ENCODE peak calls at places on chromosome 22, in four cellular contexts. L is IMR-90, V is Peyer's patch, N is tibial nerve. K is an unnamed sample.

GRCh38 chr22:22700631-22701030 is 56.2 kb downstream of the GGTLC2 start:
- DNase-seq in V (peak), N (no peak), L (no peak), K (no peak)

GRCh38 chr22:28955817-28956216 is 72.4 kb downstream of the ZNRF3 start:
- DNase-seq in N (no peak), L (no peak), V (peak), K (no peak)

GRCh38 chr22:35726933-35727332 is 9.3 kb downstream of the APOL5 start:
- DNase-seq in V (no peak), L (no peak), N (no peak), K (no peak)

GRCh38 chr22:25027959-25028840 is 75.7 kb downstream of the KIAA1671 start:
- DNase-seq in L (no peak), V (peak), N (peak), K (no peak)

GRCh38 chr22:24423519-24424000 is 3.8 kb upstream of the ADORA2A start:
- DNase-seq in N (no peak), V (peak), L (no peak), K (peak)

GRCh38 chr22:24952837-24953293 is 349 bp downstream of the KIAA1671 start:
- DNase-seq in L (peak), N (peak), V (peak), K (peak)

GRCh38 chr22:40436460-40437431 is 66.4 kb downstream of the SGSM3 start:
- DNase-seq in N (peak), L (peak), V (peak), K (peak)

GRCh38 chr22:23282089-23282501 is 101.8 kb downstream of the BCR start:
- DNase-seq in L (peak), N (peak), V (peak), K (peak)

GRCh38 chr22:40209945-40210485 is 32.3 kb downstream of the TNRC6B start:
- DNase-seq in N (no peak), L (no peak), V (no peak), K (no peak)

GRCh38 chr22:33666249-33666648 is 254.0 kb downstream of the LARGE1 start:
- DNase-seq in L (no peak), V (no peak), N (no peak), K (no peak)

GRCh38 chr22:23401111-23401909 is 178.8 kb downstream of the IGLL1 start:
- DNase-seq in V (peak), L (peak), N (no peak), K (no peak)

GRCh38 chr22:39469326-39469680 is 12.5 kb downstream of the MGAT3 start:
- DNase-seq in N (no peak), V (no peak), L (no peak), K (no peak)

GRCh38 chr22:48453751-48454485 is 1373.8 kb downstream of the BRD1 start:
- DNase-seq in L (no peak), V (peak), N (no peak), K (no peak)

GRCh38 chr22:40325315-40325714 is 21.0 kb upstream of the ADSL start:
- DNase-seq in N (no peak), V (no peak), L (no peak), K (no peak)

GRCh38 chr22:29702931-29703594 is 16.7 kb upstream of the CABP7 start:
- DNase-seq in N (no peak), L (no peak), V (no peak), K (peak)

GRCh38 chr22:32649515-32650200 is 151.8 kb upstream of the TIMP3 start:
- DNase-seq in N (no peak), V (peak), L (peak), K (no peak)

GRCh38 chr22:32058656-32059280 is 15.7 kb downstream of the SLC5A1 start:
- DNase-seq in N (no peak), L (no peak), V (no peak), K (peak)

GRCh38 chr22:20783844-20784723 is 10.2 kb downstream of the SERPIND1 start:
- DNase-seq in V (peak), N (peak), L (peak), K (peak)

GRCh38 chr22:20937031-20937793 is 20.0 kb downstream of the CRKL start:
- DNase-seq in N (no peak), V (no peak), L (no peak), K (peak)

GRCh38 chr22:23527971-23528740 is 51.9 kb downstream of the IGLL1 start:
- DNase-seq in L (no peak), V (no peak), N (no peak), K (peak)

GRCh38 chr22:30356392-30357230 is at the start of the genes CCDC157 and SF3A1:
- DNase-seq in V (peak), L (peak), N (peak), K (peak)

GRCh38 chr22:31161386-31161785 is 1.4 kb downstream of the RNF185 start:
- DNase-seq in V (no peak), L (no peak), N (no peak), K (no peak)

GRCh38 chr22:23218867-23219251 is 38.5 kb downstream of the BCR start:
- DNase-seq in V (peak), N (no peak), L (peak), K (peak)

GRCh38 chr22:41557401-41558240 is 3.2 kb upstream of the CSDC2 start:
- DNase-seq in L (peak), V (peak), N (peak), K (peak)

GRCh38 chr22:30298005-30298701 is 8.8 kb upstream of the CASTOR1 start:
- DNase-seq in V (no peak), L (no peak), N (no peak), K (peak)

GRCh38 chr22:22380098-22381030 is 128.2 kb downstream of the ZNF280B start:
- DNase-seq in N (no peak), L (no peak), V (peak), K (no peak)

DNA sequence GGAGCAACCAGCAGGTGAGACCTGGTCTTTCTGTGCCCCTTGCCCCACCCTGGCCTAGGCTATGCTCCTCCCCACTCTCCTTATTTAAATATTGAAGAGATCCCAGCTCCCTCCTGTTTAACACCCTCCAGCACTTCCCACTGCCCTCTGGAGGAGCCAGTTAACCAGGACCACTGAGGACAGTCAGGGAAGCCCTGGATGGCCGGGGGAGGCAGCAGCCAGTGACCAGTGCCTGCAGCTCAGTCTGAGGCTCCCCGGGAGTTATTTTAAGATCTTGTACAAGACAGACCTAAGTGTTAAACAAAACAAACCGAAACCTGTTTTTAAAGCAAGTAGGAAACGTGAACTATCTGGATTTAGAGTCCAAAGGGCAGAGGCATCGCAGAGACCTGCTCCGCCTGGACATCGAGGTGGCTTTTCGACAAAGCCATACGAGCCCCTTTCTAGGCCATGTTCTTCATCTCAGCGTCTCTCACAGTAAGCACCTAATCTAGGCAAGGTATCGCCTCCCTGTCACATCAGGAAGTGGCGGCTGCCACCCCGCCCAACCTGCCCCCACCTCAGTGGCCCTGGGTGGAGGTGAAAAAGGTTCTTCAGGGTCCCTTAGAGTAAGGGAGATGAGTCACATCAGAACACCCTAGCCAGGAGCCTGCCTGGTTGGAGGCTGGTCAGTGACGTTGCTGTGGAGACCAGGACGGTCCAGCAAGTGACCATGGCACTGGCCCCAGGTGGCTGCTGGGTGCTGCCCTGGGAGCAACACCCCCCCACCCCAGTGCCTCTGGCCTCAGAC is 35.3 kb downstream of the TRMU start:
- DNase-seq in N (no peak), V (no peak), L (no peak), K (peak)
- H3K27ac ChIP-seq in N (no peak), V (no peak), L (no peak), K (peak)

DNA sequence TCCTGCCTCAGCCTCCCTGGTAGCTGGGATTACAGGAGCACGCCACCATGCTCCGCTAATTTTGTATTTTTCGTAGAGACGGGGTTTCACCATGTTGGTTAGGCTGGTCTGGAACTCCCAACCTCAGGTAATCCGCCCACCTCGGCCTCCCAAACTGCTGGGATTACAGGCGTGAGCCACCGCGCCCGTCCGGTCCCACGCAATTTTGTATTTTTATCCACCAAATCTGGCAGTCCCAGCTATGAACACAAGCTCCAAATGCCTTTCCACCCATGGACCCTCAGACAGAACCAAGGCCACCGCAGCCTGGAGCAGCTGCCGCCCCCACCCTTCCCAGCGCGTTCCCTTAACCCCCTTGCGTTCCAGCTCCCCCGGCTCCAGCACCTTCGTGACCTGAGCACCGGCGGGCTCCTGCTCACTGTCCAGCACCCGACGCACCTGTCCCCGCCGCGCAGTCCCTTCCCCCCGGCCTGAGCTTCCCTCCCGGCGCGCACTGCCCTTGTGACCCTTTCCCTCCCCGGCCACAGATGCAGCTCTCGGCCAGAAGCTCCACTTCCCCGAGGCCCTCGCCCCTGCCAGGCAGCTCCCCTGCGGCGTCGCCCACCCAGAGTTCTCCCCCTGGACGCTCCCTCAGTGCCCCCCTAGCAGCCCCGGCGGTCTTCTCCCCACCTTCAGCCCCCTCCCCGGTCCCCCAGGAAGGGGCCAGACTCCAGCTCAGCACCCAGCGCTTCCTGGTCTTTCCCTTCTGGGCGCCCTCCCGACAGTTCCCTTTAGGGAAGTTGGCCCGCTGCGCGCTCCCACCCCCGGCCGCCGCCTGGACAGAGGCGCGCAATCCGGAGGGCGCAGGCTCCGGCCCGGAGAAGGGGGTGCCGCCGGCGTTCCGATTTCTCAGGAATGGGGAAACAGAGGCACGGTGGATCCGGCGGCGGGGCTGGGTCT is 5.6 kb upstream of the ZBED4 start:
- DNase-seq in L (no peak), V (no peak), N (no peak), K (no peak)
- TF ChIP-seq POLR2A in L (no peak), V (no peak), N (no peak), K (no peak)

DNA sequence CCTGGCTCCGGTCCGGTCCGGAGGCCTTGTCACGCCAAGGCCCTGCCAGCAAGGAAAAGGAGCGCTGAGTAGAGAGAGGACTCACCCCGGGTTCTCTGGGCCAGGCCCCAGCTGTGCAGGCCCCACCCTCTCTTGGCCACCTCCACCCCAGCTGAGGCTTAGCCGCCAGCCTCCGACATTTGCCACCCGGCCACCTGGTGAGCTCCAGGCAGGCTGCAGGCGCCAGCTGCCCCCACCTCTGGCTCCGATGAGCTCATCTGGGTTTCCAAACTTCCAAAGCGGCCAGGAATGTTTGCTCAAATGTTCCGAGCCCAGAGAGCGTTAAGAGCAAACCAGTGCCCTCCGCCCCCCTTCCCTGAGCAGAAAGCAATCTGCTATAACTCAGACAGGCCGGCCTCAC is 9.0 kb upstream of the MN1 start:
- DNase-seq in V (peak), N (peak), L (peak), K (peak)
- H3K27ac ChIP-seq in V (peak), N (no peak), L (peak), K (peak)

GRCh38 chr22:43014062-43014875 is 680 bp downstream of the PACSIN2 start:
- DNase-seq in N (no peak), L (no peak), V (peak), K (peak)
- TF ChIP-seq POLR2A in N (no peak), L (no peak), V (no peak), K (no peak)

DNA sequence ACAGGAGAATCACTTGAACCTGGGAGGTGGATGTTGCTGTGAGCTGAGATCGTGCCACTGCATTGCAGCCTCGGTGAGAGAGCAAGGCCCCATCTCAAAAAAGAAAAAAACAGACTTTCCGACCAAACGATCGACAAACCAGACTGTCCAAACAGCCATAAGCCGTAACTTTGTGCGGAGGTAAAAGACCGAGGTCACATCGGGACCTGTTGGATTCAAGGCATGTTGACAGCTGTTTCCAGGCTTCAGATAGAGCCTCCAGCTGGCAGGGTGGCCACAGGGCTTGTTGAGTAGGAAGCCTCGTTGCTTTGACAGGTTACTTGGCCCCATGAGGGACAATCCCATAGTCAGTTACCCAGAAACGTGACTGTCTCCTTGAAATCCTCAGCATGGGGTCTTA is 22.2 kb downstream of the PPARA start:
- DNase-seq in N (no peak), V (no peak), L (no peak), K (no peak)
- H3K27ac ChIP-seq in N (no peak), V (peak), L (no peak), K (no peak)

DNA sequence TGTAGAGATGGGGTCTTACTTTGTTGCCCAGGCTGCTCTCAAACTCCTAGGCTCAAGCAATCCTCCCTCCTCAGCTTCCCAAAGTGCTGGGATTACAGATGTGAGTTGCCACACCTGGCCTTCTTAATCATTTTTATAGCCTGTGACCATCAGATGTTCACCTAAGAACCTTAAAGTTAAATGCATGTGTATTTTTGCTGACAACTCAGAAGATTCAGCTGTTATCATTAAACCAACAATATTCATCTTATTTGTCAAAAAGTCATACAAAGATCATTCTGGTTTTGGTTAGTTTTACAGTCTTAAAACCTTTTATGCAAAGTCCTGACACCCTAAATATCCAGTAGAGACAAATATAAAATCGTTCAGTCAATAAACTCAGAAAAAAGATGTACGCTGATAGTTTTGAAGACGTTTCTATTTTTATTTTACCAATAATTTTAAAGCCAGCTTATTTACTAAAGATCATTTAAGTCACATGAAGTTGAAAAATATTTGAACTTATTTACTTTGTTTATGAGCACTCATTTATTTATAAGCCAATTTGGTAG is 22.2 kb downstream of the CLDN5 start:
- DNase-seq in N (no peak), L (no peak), V (no peak), K (no peak)
- TF ChIP-seq POLR2A in N (no peak), L (no peak), V (no peak), K (no peak)

GRCh38 chr22:45671051-45671782 is 417 bp upstream of the ATXN10 start:
- DNase-seq in N (no peak), L (no peak), V (no peak), K (peak)
- H3K27ac ChIP-seq in N (peak), L (peak), V (peak), K (peak)

GRCh38 chr22:37676691-37677627 is 1.5 kb downstream of the LGALS1 start:
- DNase-seq in V (peak), N (peak), L (peak), K (peak)
- TF ChIP-seq POLR2A in V (no peak), N (no peak), L (peak), K (no peak)